ENCODE peak calls at places on chromosomes 6 and 20, in seven cellular contexts. F, J, M, R, Z, E and L are unnamed samples.

GRCh38 chr20:3464166-3464565 is 6.7 kb upstream of the ATRN start:
- DNase-seq in F (no peak), J (no peak), M (no peak), R (no peak), Z (no peak), E (no peak), L (no peak)

GRCh38 chr6:112087136-112087908 is at the start of the genes FAM229B and TUBE1:
- DNase-seq in F (peak), J (peak), M (peak), R (peak), Z (peak), E (peak), L (peak)

GRCh38 chr6:129893513-129894098 is 32.5 kb upstream of the TMEM244 start:
- DNase-seq in F (no peak), J (no peak), M (no peak), R (peak), Z (peak), E (peak), L (peak)

GRCh38 chr6:49782293-49783181 is 4.5 kb downstream of the PGK2 start:
- DNase-seq in F (no peak), J (no peak), M (no peak), R (no peak), Z (no peak), E (no peak), L (no peak)

GRCh38 chr6:7392402-7392801 is 2.8 kb downstream of the RIOK1 start:
- DNase-seq in F (no peak), J (no peak), M (no peak), R (no peak), Z (peak), E (no peak), L (no peak)

GRCh38 chr6:40444811-40445210 is 142.4 kb downstream of the LRFN2 start:
- DNase-seq in F (no peak), J (no peak), M (no peak), R (no peak), Z (no peak), E (no peak), L (no peak)

GRCh38 chr20:13858496-13859270 is 73.9 kb downstream of the NDUFAF5 start:
- DNase-seq in F (no peak), J (no peak), M (no peak), R (no peak), Z (no peak), E (no peak), L (no peak)

GRCh38 chr6:82006027-82006738 is 241.4 kb downstream of the IBTK start:
- DNase-seq in F (no peak), J (no peak), M (peak), R (peak), Z (peak), E (no peak), L (no peak)

GRCh38 chr6:26351544-26351953 is 13.4 kb upstream of the BTN3A2 start:
- DNase-seq in F (no peak), J (peak), M (no peak), R (no peak), Z (peak), E (peak), L (no peak)

GRCh38 chr20:49987015-49987867 is 4.5 kb downstream of the SNAI1 start:
- DNase-seq in F (no peak), J (peak), M (no peak), R (no peak), Z (peak), E (no peak), L (no peak)

GRCh38 chr20:45359069-45359405 is 3.9 kb upstream of the SYS1 start:
- DNase-seq in F (no peak), J (no peak), M (no peak), R (no peak), Z (peak), E (no peak), L (no peak)

GRCh38 chr6:161745594-161745993 is 471.7 kb upstream of the AGPAT4 start:
- DNase-seq in F (no peak), J (no peak), M (no peak), R (no peak), Z (no peak), E (no peak), L (peak)

GRCh38 chr6:53647437-53648094 is 18.0 kb downstream of the KLHL31 start:
- DNase-seq in F (peak), J (no peak), M (peak), R (peak), Z (no peak), E (no peak), L (peak)

GRCh38 chr6:14983599-14984296 is 262.1 kb upstream of the JARID2 start:
- DNase-seq in F (no peak), J (no peak), M (no peak), R (no peak), Z (no peak), E (no peak), L (peak)

GRCh38 chr20:34468956-34469355 is 47.3 kb upstream of the DYNLRB1 start:
- DNase-seq in F (no peak), J (no peak), M (no peak), R (no peak), Z (peak), E (no peak), L (no peak)

GRCh38 chr6:33079575-33079974 is 3.8 kb downstream of the HLA-DPB1 start:
- DNase-seq in F (no peak), J (no peak), M (no peak), R (no peak), Z (no peak), E (no peak), L (no peak)